ENCODE peak calls at places on chromosomes 6 and 20, in six cellular contexts. J is endothelial cell, S is foreskin fibroblast, Z is glutamatergic neuron, M is GM06990, C is GM12865. D is an unnamed sample.

GRCh38 chr6:112233864-112234263 is 20.5 kb downstream of the LAMA4 start:
- DNase-seq in C (no peak), M (no peak), Z (no peak), S (peak), J (no peak), D (no peak)

GRCh38 chr6:120230008-120230407 is 880.4 kb upstream of the MAN1A1 start:
- DNase-seq in Z (no peak), S (no peak), M (no peak), J (no peak), C (no peak), D (no peak)

GRCh38 chr6:166713608-166714510 is 86.8 kb upstream of the RPS6KA2 start:
- DNase-seq in C (no peak), S (no peak), J (no peak), M (no peak), Z (no peak), D (no peak)

GRCh38 chr20:38184098-38184497 is 19.0 kb upstream of the TGM2 start:
- DNase-seq in Z (no peak), M (no peak), C (no peak), J (no peak), S (no peak), D (no peak)

GRCh38 chr20:19438488-19438887 is 226.0 kb downstream of the SLC24A3 start:
- DNase-seq in C (no peak), S (no peak), M (no peak), J (no peak), Z (no peak), D (no peak)

GRCh38 chr20:36150847-36151539 is 3.5 kb upstream of the EPB41L1 start:
- DNase-seq in S (no peak), C (no peak), M (no peak), J (no peak), Z (no peak), D (no peak)

GRCh38 chr6:54846243-54846856 is at the start of gene FAM83B:
- DNase-seq in C (no peak), S (peak), M (no peak), Z (peak), J (peak), D (no peak)

GRCh38 chr6:89999154-89999553 is 104.9 kb downstream of the GJA10 start:
- DNase-seq in Z (no peak), M (no peak), J (no peak), S (no peak), C (no peak), D (no peak)

GRCh38 chr6:122198922-122199321 is 200.5 kb upstream of the HSF2 start:
- DNase-seq in M (no peak), C (no peak), Z (no peak), J (no peak), S (no peak), D (no peak)

GRCh38 chr6:42269553-42269952 is 51.9 kb upstream of the MRPS10 start:
- DNase-seq in C (peak), Z (no peak), S (no peak), M (peak), J (no peak), D (peak)

GRCh38 chr6:122035193-122035592 is 364.3 kb upstream of the HSF2 start:
- DNase-seq in C (no peak), J (no peak), Z (no peak), S (no peak), M (no peak), D (no peak)

GRCh38 chr6:120711255-120711654 is 623.0 kb downstream of the TBC1D32 start:
- DNase-seq in C (no peak), Z (no peak), M (no peak), J (no peak), S (no peak), D (no peak)

GRCh38 chr6:9138856-9139426 is 703.6 kb upstream of the SLC35B3 start:
- DNase-seq in J (no peak), C (no peak), S (peak), Z (no peak), M (no peak), D (no peak)

GRCh38 chr6:13478525-13478962 is 8.9 kb downstream of the GFOD1 start:
- DNase-seq in M (peak), S (no peak), J (no peak), Z (no peak), C (no peak), D (peak)

GRCh38 chr6:10237284-10238043 is 177.4 kb downstream of the TFAP2A start:
- DNase-seq in J (no peak), Z (no peak), M (no peak), C (no peak), S (peak), D (no peak)

GRCh38 chr20:58219342-58219700 is 9.1 kb downstream of the ANKRD60 start:
- DNase-seq in J (no peak), M (no peak), S (peak), Z (no peak), C (no peak), D (no peak)

GRCh38 chr20:9660236-9660868 is 146.0 kb downstream of the LAMP5 start:
- DNase-seq in S (peak), J (peak), Z (no peak), M (no peak), C (peak), D (no peak)

GRCh38 chr6:165308926-165309731 is at the start of gene C6orf118:
- DNase-seq in C (no peak), Z (peak), J (peak), S (no peak), M (no peak), D (no peak)

GRCh38 chr20:4401601-4402000 is 320.1 kb upstream of the PRND start:
- DNase-seq in Z (no peak), J (no peak), C (no peak), M (no peak), S (peak), D (no peak)

GRCh38 chr6:147381734-147382133 is 126.8 kb upstream of the SAMD5 start:
- DNase-seq in S (peak), J (no peak), M (no peak), C (no peak), Z (no peak), D (no peak)

GRCh38 chr6:18045507-18045906 is 58.1 kb upstream of the KIF13A start:
- DNase-seq in M (no peak), C (no peak), Z (no peak), J (no peak), S (no peak), D (no peak)

GRCh38 chr20:1121439-1121838 is 3.0 kb downstream of the PSMF1 start:
- DNase-seq in Z (no peak), S (no peak), M (no peak), J (no peak), C (no peak), D (no peak)

GRCh38 chr6:31065556-31065955 is 46.8 kb downstream of the C6orf15 start:
- DNase-seq in S (no peak), M (no peak), Z (no peak), J (no peak), C (no peak), D (no peak)

GRCh38 chr6:42937548-42938427 is 8.5 kb downstream of the CNPY3 start:
- DNase-seq in S (peak), C (no peak), Z (no peak), J (no peak), M (no peak), D (no peak)

GRCh38 chr6:44464527-44465310 is 77.2 kb downstream of the CDC5L start:
- DNase-seq in Z (no peak), M (no peak), C (no peak), J (no peak), S (peak), D (peak)

GRCh38 chr20:61746147-61746646 is 319.5 kb downstream of the TAF4 start:
- DNase-seq in C (no peak), M (no peak), Z (no peak), J (no peak), S (no peak), D (no peak)

GRCh38 chr6:14676084-14676483 is 558.5 kb downstream of the CD83 start:
- DNase-seq in J (no peak), M (no peak), C (no peak), Z (no peak), S (peak), D (no peak)

GRCh38 chr6:159106627-159107241 is 61.9 kb upstream of the TAGAP start:
- DNase-seq in M (peak), C (peak), S (peak), J (peak), Z (peak), D (peak)

GRCh38 chr20:57315083-57315963 is 14.3 kb upstream of the SPO11 start:
- DNase-seq in J (no peak), M (no peak), S (no peak), C (no peak), Z (no peak), D (no peak)

GRCh38 chr6:142207265-142207877 is 60.3 kb downstream of the VTA1 start:
- DNase-seq in M (no peak), S (peak), Z (peak), J (peak), C (peak), D (no peak)

GRCh38 chr6:73636048-73636447 is 17.7 kb downstream of the SLC17A5 start:
- DNase-seq in Z (no peak), S (no peak), C (no peak), J (no peak), M (no peak), D (no peak)

GRCh38 chr6:2935566-2936291 is 32.6 kb upstream of the SERPINB9 start:
- DNase-seq in M (no peak), S (no peak), C (no peak), J (no peak), Z (no peak), D (no peak)

GRCh38 chr6:151310852-151311767 is 71.3 kb downstream of the AKAP12 start:
- DNase-seq in Z (peak), C (no peak), S (no peak), J (no peak), M (no peak), D (no peak)

GRCh38 chr6:137045221-137045789 is 540 bp upstream of the IL20RA start:
- DNase-seq in Z (no peak), C (no peak), J (no peak), S (peak), M (no peak), D (no peak)

GRCh38 chr6:137043710-137044365 is 927 bp downstream of the IL20RA start:
- DNase-seq in J (peak), Z (no peak), C (no peak), S (peak), M (no peak), D (peak)

GRCh38 chr6:137040393-137040792 is 4.4 kb downstream of the IL20RA start:
- DNase-seq in Z (no peak), S (no peak), J (no peak), M (no peak), C (no peak), D (no peak)

GRCh38 chr6:137046871-137047412 is 2.2 kb upstream of the IL20RA start:
- DNase-seq in J (no peak), M (no peak), Z (no peak), S (peak), C (no peak), D (no peak)

DNA sequence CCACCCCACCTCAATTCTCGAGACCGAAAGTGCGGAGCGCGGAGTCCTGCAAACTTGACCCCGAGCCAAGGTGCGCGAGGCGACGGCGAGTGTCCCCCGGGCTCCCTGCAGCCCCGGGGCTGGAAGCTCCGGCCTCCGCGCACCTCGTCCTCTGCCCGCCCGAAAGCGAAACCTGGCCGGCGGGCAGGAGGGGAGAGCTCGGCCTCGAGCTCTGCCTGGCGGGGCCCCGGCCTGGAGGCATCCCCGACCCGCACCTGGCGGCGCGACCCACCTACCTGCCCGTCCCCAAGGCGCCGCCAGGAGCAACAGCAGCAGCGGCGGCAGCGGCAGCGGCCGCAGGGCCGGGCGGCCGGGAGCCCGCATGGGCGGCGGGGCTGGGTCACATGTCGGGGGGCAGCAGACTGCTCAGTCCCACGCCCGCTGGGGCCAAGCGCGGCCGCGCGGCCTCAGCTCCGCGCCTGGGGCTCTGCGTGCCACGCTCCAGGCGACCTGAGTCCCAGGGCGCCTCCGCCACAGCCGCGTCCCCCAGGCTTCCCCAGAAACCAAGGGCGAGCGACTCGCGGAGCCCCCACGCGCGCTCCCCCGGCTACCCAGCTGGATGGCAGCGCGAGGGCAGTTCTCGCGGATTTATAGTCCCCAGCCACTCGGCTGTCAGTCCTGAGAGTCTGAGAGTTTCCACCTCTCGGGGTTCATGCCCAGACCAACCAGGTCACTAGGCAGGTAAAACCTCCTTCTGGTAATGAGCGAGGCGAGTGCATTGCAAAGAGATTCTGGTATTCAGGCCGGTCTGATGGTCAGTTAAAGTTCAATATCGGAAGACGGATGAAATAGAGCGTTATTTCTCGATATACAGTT is at the start of gene IL20RA:
- DNase-seq in C (peak), S (peak), Z (peak), M (peak), J (peak), D (peak)
- TF ChIP-seq CTCF in C (no peak), S (no peak), Z (no peak), M (no peak), J (no peak), D (no peak)

DNA sequence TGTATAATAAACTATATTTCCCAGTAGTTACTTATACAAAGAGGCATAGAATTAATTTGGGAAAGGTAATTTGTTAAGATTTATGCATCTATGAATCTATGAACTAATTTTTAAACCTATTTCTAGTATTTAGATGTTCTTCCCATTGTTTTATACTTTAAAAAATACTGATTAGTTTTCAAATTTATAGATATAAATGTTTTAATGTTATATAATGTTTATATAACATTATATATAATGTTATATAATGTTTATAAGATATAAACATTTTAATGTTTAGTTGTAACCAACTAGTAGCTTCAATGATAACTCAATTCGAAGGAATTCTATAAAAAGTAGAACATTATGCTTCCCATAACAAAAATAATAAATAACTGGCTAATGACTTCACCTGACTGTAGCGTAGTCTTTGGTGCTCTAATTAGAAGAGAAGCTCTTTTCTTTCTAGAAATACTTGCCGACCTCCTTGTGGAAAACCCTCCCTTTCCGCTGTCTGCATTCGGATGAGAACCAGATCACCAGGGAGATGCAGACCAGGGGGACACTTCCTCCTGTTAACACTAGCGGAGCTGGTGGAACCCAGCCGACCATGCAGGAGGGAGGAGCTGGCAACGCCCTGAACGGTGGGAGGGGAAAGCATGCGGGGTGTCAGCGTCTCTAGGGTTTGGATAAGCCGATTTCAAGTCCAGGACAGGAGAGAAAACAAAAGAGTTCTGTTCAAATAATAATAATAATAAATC is 158.4 kb downstream of the OR2B2 start:
- DNase-seq in M (peak), J (peak), S (peak), C (peak), Z (peak), D (peak)
- TF ChIP-seq CTCF in M (no peak), J (no peak), S (peak), C (no peak), Z (no peak), D (no peak)

DNA sequence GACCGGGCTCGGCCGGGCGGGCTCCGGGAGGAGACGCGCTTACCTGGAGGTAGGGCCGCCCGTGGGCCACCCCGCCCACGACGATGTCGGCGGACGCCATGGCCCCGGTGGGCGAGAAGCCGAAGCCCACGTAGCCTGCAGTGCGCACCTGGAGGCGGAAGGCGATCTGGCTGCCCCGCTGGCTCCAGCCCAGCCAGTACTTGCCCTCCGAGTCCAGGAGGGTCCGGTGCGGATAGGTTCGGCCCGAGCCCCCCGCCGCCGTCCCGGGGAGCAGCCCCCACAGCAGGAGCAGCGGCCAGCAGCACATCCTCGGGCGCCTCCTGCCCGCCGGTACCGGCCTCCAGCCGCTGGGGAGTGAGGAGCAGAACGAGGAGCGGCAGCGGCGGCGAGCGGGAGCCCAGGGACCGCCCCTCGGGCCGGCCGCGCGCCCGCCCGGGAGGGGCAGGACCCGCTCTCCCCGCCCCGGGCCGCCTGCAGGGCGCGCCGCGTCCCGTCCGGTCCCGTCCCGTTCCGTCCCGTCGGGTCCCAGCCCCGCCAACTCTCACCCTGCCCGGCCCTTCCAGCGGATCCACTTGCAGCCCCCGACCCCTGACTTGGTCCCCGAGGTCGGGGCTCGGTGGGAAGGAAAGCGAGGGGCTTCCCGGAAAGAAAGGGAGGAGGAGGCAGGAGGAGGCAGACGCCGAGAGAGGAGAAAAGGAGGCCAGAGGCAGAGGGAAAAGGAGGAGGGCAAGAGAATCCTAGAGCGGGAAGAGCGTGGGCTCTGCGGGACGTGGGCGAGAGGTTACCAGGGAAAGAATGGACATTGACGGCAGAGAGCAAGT is at the start of gene MOXD1:
- DNase-seq in S (peak), C (peak), M (peak), J (peak), Z (peak), D (peak)
- TF ChIP-seq CTCF in S (no peak), C (no peak), M (no peak), J (no peak), Z (no peak), D (no peak)

GRCh38 chr20:50339196-50339901 is 148.7 kb downstream of the CEBPB start:
- DNase-seq in S (peak), Z (no peak), M (peak), C (peak), J (no peak), D (no peak)
- TF ChIP-seq CTCF in S (no peak), Z (no peak), M (no peak), C (no peak), J (no peak), D (no peak)

GRCh38 chr20:8449120-8449519 is 317.1 kb downstream of the PLCB1 start:
- DNase-seq in C (no peak), Z (no peak), J (no peak), M (no peak), S (peak), D (no peak)

GRCh38 chr20:8457978-8458377 is 325.9 kb downstream of the PLCB1 start:
- DNase-seq in Z (no peak), M (no peak), J (no peak), C (no peak), S (no peak), D (no peak)

DNA sequence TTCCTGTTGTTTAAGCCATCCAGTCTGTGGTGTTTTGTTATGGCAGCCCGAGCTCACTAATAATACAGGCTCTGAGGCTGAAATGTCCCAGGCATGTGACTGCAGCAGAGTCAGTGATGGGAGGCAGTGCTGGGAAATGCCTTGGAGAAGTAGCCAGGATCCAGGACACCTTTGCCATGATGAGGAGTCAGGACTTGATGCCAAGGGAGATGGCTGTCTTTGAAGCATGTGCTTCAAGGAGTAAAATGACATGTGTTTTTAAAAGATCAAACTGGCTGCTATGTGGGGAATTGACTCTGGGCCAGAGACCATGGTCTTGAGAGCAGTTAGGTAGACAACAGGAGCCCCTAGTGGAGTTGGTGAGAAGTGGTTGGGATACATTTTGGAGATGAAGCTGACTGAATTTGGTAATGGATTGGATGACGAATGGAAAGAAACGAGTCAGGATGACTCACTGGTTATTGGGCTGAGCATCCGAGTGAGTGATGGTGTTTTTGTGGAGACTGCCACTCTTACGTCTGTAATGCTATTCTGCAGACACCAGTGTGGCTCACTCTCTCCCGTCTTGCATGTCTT is 322.2 kb downstream of the PLCB1 start:
- DNase-seq in Z (no peak), M (no peak), J (no peak), C (peak), S (peak), D (peak)
- TF ChIP-seq CTCF in Z (peak), M (peak), J (peak), C (peak), S (peak), D (peak)